ENCODE peak calls at places on chromosomes 5 and 9, in four cellular contexts. Y is HepG2, J is K562, W is WTC11. B is an unnamed sample.

GRCh38 chr5:41115281-41115680 is 44.1 kb upstream of the MROH2B start:
- DNase-seq in Y (no peak), J (no peak), W (no peak), B (no peak)

GRCh38 chr9:3398232-3398648 is 127.6 kb downstream of the RFX3 start:
- DNase-seq in Y (no peak), J (no peak), W (no peak), B (no peak)

GRCh38 chr5:179195561-179196419 is 135.6 kb downstream of the ZNF354C start:
- DNase-seq in Y (no peak), J (no peak), W (peak), B (no peak)

GRCh38 chr5:113321266-113321665 is 113.5 kb downstream of the TSSK1B start:
- DNase-seq in Y (no peak), J (no peak), W (no peak), B (no peak)

GRCh38 chr9:91001146-91001611 is 199.6 kb downstream of the SYK start:
- DNase-seq in Y (no peak), J (no peak), W (no peak), B (no peak)

GRCh38 chr9:135611142-135611874 is 28.0 kb downstream of the GLT6D1 start:
- DNase-seq in Y (no peak), J (no peak), W (no peak), B (no peak)

GRCh38 chr5:78253201-78253600 is 41.3 kb downstream of the AP3B1 start:
- DNase-seq in Y (no peak), J (no peak), W (no peak), B (no peak)

GRCh38 chr5:115160975-115161475 is 8.7 kb downstream of the TRIM36 start:
- DNase-seq in Y (no peak), J (no peak), W (no peak), B (no peak)

GRCh38 chr5:143501176-143501840 is 97.8 kb upstream of the NR3C1 start:
- DNase-seq in Y (no peak), J (no peak), W (no peak), B (no peak)

GRCh38 chr5:178123987-178124925 is 6.6 kb upstream of the RMND5B start:
- DNase-seq in Y (no peak), J (no peak), W (no peak), B (no peak)

GRCh38 chr5:180820788-180821321 is 18.2 kb upstream of the MGAT1 start:
- DNase-seq in Y (no peak), J (no peak), W (no peak), B (no peak)

GRCh38 chr5:158074992-158075769 is 216.2 kb upstream of the CLINT1 start:
- DNase-seq in Y (peak), J (peak), W (peak), B (peak)

GRCh38 chr5:123214193-123214592 is 125.2 kb downstream of the PRDM6 start:
- DNase-seq in Y (no peak), J (no peak), W (no peak), B (no peak)

GRCh38 chr5:82470185-82470584 is 192.0 kb upstream of the RPS23 start:
- DNase-seq in Y (no peak), J (no peak), W (no peak), B (no peak)

GRCh38 chr9:126614455-126615248 is 924 bp downstream of the LMX1B start:
- DNase-seq in Y (no peak), J (no peak), W (peak), B (no peak)

GRCh38 chr5:142826741-142827492 is 56.7 kb downstream of the ARHGAP26 start:
- DNase-seq in Y (no peak), J (no peak), W (no peak), B (no peak)

DNA sequence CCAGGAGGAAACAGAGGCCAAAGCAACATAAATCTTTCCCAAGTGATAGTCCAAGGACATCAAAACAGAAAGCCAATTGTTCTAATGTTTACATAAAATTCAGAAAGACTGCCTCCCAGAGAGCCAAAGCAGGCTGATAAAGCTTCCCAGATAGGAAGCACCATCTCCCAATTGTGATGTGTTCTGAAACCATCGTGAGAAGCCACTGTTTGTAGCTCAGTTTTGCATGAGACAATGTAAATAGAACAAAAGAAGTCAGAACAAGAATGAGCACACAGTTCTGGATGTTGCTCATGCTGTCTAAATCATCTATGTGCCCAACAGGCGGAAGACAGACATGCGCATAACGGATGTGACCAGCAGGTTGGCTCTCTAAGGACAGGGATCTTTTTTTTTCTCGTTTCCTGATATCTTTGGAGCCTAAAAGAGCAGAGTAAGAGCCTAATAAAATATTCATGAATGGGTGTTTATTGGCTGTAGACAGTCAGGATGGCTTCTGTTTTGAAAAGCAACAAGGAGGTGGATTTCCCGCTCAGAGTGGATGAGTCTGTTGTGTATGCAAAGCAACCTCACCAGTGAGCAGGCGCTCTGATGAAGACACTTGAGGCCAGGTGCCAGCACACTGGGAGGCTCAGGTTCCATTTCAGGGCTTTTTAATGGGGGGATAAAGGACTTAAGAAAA is 113.6 kb downstream of the GNA14 start:
- DNase-seq in Y (peak), J (no peak), W (peak), B (no peak)
- TF ChIP-seq ELF4 in Y (no peak), J (no peak), W (no peak), B (no peak)

DNA sequence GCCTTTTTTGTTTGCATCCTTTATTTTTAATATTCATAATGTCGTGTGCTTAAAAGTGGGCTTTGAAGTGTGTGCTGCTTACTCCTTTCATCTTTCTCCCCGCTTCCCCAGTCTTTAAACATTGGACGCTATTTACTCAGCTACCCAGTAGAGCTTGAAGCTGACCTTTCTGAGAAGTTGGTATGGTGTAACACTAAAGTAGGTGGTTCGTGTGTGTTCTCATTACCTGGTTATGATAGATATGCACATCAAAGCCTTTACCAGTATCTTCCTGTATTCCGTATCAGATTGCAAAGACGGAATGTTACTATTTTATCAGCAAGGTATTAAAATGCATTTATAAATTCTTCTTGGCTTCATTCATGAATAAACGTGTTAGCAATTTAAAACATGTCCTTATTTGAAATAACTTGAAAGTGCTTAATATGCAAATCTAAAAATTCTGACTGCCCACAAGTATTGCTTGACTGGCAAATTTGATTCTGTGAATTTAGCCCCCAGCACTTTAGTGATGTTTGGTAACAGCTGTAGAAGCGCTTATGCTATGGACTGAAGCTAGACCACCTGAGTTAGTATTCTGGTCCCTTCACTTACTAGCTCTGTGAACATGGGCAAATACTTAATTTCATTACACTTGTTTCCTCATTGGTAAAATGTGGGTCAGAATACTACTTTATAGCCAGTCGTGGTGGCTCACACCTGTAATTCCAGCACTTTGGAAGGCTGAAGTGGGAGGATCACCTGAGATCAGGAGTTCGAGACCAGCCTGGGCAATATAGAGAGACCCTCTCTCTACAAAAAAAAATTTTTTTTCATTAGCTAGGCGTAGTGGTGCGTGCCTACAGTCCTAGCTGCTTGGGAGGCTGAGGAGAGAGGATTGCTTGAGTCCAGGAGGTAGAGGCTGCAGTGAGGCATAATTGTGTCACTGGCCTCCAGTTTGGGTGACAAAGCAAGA is 1.7 kb downstream of the RRAGA start:
- DNase-seq in Y (peak), J (no peak), W (no peak), B (no peak)
- TF ChIP-seq ELF4 in Y (no peak), J (no peak), W (no peak), B (no peak)

DNA sequence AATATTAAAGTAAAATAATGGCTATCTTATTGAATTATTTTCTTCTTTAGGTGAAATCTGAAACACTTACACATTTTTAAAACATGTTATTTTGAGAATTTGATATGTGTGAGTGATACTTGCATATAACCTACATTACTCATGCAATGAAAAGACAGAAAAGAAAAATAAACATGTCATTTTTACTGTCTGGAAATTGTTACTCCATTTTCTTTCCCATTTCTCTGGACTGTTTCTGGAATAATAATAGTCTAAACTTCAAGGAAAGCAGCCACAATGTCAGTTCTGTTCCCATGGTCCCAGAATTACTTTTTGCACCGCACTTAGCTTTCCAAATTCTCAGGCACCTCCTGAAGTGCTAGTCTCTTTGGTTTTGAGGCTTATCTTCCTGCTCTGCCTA is 145.5 kb downstream of the PRR16 start:
- DNase-seq in Y (no peak), J (no peak), W (no peak), B (no peak)
- TF ChIP-seq ELF4 in Y (no peak), J (no peak), W (no peak), B (no peak)

DNA sequence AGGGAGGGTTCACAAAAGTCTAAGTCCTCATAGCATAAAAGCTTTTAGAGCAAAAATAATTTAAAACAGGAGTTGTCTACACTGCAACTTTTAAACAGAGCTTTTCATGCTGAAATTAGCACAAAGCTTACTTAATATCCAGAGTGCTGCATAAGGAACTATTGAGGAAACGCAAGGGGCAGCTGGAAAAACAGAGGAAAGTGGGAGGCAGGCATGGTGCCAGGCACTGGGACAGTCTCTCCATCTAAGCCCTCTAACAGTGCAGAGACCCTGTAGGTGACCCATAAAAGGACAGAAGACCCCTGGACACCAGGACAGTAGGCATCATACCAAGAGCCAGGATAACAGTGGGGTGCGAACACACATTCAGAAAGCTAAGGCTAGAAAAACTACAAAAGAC is 49.3 kb downstream of the ADAMTS12 start:
- DNase-seq in Y (no peak), J (no peak), W (no peak), B (no peak)
- TF ChIP-seq ELF4 in Y (no peak), J (no peak), W (no peak), B (no peak)

B was measured in HEK293T.